ENCODE peak calls at places on chromosomes 5 and 9, in five cellular contexts. K is RPMI7951, L is iris pigment epithelial cell, S is HuH-7.5, P is amygdala. Q is an unnamed sample.

GRCh38 chr5:5883562-5883961 is 461.1 kb downstream of the ICE1 start:
- DNase-seq in K (no peak), L (no peak), S (no peak), P (no peak), Q (no peak)

GRCh38 chr5:146165469-146165868 is 17.0 kb downstream of the LARS1 start:
- DNase-seq in K (no peak), L (peak; percentile 10), S (no peak), P (no peak), Q (no peak)

GRCh38 chr5:937151-937924 is 44.7 kb downstream of the TRIP13 start:
- DNase-seq in K (no peak), L (no peak), S (no peak), P (no peak), Q (no peak)

GRCh38 chr9:123470121-123470851 is 114.3 kb downstream of the CRB2 start:
- DNase-seq in K (no peak), L (no peak), S (peak; percentile 55), P (no peak), Q (no peak)

GRCh38 chr5:2128696-2129340 is 246.1 kb upstream of the IRX4 start:
- DNase-seq in K (no peak), L (no peak), S (no peak), P (no peak), Q (no peak)

GRCh38 chr5:59401637-59402036 is 491.9 kb downstream of the PDE4D start:
- DNase-seq in K (no peak), L (no peak), S (no peak), P (no peak), Q (no peak)

GRCh38 chr9:15982182-15982581 is 429.3 kb downstream of the CCDC171 start:
- DNase-seq in K (peak; percentile 81), L (peak; percentile 21), S (no peak), P (no peak), Q (no peak)

GRCh38 chr5:131608597-131608996 is 26.4 kb downstream of the RAPGEF6 start:
- DNase-seq in K (no peak), L (no peak), S (no peak), P (no peak), Q (no peak)

GRCh38 chr9:130470269-130470668 is 25.5 kb downstream of the ASS1 start:
- DNase-seq in K (no peak), L (no peak), S (no peak), P (no peak), Q (no peak)

GRCh38 chr9:132857601-132858342 is 20.3 kb downstream of the AK8 start:
- DNase-seq in K (no peak), L (peak; percentile 52), S (no peak), P (no peak), Q (no peak)

GRCh38 chr9:79383096-79383495 is 188.7 kb upstream of the TLE4 start:
- DNase-seq in K (no peak), L (peak; percentile 15), S (no peak), P (no peak), Q (no peak)

GRCh38 chr5:57504357-57504756 is 21.7 kb upstream of the ACTBL2 start:
- DNase-seq in K (no peak), L (no peak), S (no peak), P (no peak), Q (no peak)

GRCh38 chr5:54753034-54753433 is 232.4 kb downstream of the ESM1 start:
- DNase-seq in K (peak; percentile 56), L (peak; percentile 79), S (no peak), P (no peak), Q (no peak)

GRCh38 chr5:169006878-169007790 is 293.8 kb downstream of the SLIT3 start:
- DNase-seq in K (peak; percentile 16), L (no peak), S (no peak), P (no peak), Q (no peak)

GRCh38 chr5:43514471-43514815 is 505 bp downstream of the C5orf34 start:
- DNase-seq in K (peak; percentile 49), L (peak; percentile 93), S (peak; percentile 65), P (no peak), Q (peak; percentile 13)

GRCh38 chr5:126373621-126374416 is 49.4 kb upstream of the GRAMD2B start:
- DNase-seq in K (peak; percentile 64), L (peak; percentile 62), S (no peak), P (no peak), Q (no peak)

GRCh38 chr5:25858019-25858418 is 1180.4 kb downstream of the CDH9 start:
- DNase-seq in K (no peak), L (no peak), S (no peak), P (no peak), Q (no peak)

GRCh38 chr5:177995691-177996595 is at the start of gene PROP1:
- DNase-seq in K (no peak), L (no peak), S (no peak), P (no peak), Q (no peak)

GRCh38 chr5:173534664-173535063 is 81.8 kb downstream of the BOD1 start:
- DNase-seq in K (no peak), L (peak; percentile 47), S (no peak), P (no peak), Q (no peak)